ENCODE peak calls at places on chromosomes 12 and 14, in seven cellular contexts. One of them, this sample, is unnamed.

GRCh38 chr12:116126610-116127009 is 150.9 kb downstream of the MED13L start:
- DNase-seq in NCI-H1694 treated with DMSO at 0.1 percent for 48 hours: no peak
- DNase-seq in right cardiac atrium: no peak
- DNase-seq in naive thymus-derived CD4-positive, alpha-beta T cell: no peak
- DNase-seq in nephron progenitor cell: no peak
- DNase-seq in stimulated activated CD4-positive, alpha-beta T cell treated with anti-CD3 and anti-CD28 coated beads, Interleukin-4, amount 100 ng/mL, for 48 hours: no peak
- DNase-seq in SHP77: no peak
- DNase-seq in this sample: no peak

GRCh38 chr14:61034416-61035100 is 53.5 kb downstream of the SLC38A6 start:
- DNase-seq in naive thymus-derived CD4-positive, alpha-beta T cell: no peak
- DNase-seq in right cardiac atrium: no peak
- DNase-seq in NCI-H1694 treated with DMSO at 0.1 percent for 48 hours: no peak
- DNase-seq in nephron progenitor cell: no peak
- DNase-seq in stimulated activated CD4-positive, alpha-beta T cell treated with anti-CD3 and anti-CD28 coated beads, Interleukin-4, amount 100 ng/mL, for 48 hours: no peak
- DNase-seq in SHP77: peak
- DNase-seq in this sample: peak

GRCh38 chr14:35387209-35387608 is 17.3 kb downstream of the NFKBIA start:
- DNase-seq in stimulated activated CD4-positive, alpha-beta T cell treated with anti-CD3 and anti-CD28 coated beads, Interleukin-4, amount 100 ng/mL, for 48 hours: no peak
- DNase-seq in NCI-H1694 treated with DMSO at 0.1 percent for 48 hours: no peak
- DNase-seq in right cardiac atrium: no peak
- DNase-seq in naive thymus-derived CD4-positive, alpha-beta T cell: no peak
- DNase-seq in SHP77: no peak
- DNase-seq in nephron progenitor cell: no peak
- DNase-seq in this sample: peak

GRCh38 chr12:131123817-131124216 is 170.1 kb downstream of the ADGRD1 start:
- DNase-seq in NCI-H1694 treated with DMSO at 0.1 percent for 48 hours: no peak
- DNase-seq in SHP77: no peak
- DNase-seq in right cardiac atrium: no peak
- DNase-seq in stimulated activated CD4-positive, alpha-beta T cell treated with anti-CD3 and anti-CD28 coated beads, Interleukin-4, amount 100 ng/mL, for 48 hours: no peak
- DNase-seq in nephron progenitor cell: no peak
- DNase-seq in naive thymus-derived CD4-positive, alpha-beta T cell: no peak
- DNase-seq in this sample: no peak

GRCh38 chr12:47797432-47797831 is 22.3 kb downstream of the HDAC7 start:
- DNase-seq in naive thymus-derived CD4-positive, alpha-beta T cell: peak
- DNase-seq in right cardiac atrium: peak
- DNase-seq in NCI-H1694 treated with DMSO at 0.1 percent for 48 hours: no peak
- DNase-seq in SHP77: peak
- DNase-seq in stimulated activated CD4-positive, alpha-beta T cell treated with anti-CD3 and anti-CD28 coated beads, Interleukin-4, amount 100 ng/mL, for 48 hours: no peak
- DNase-seq in nephron progenitor cell: peak
- DNase-seq in this sample: no peak

GRCh38 chr12:113086249-113087164 is 30.0 kb downstream of the DTX1 start:
- DNase-seq in stimulated activated CD4-positive, alpha-beta T cell treated with anti-CD3 and anti-CD28 coated beads, Interleukin-4, amount 100 ng/mL, for 48 hours: no peak
- DNase-seq in NCI-H1694 treated with DMSO at 0.1 percent for 48 hours: no peak
- DNase-seq in SHP77: no peak
- DNase-seq in right cardiac atrium: no peak
- DNase-seq in naive thymus-derived CD4-positive, alpha-beta T cell: no peak
- DNase-seq in nephron progenitor cell: no peak
- DNase-seq in this sample: no peak

GRCh38 chr12:111355181-111355925 is 13.5 kb downstream of the PHETA1 start:
- DNase-seq in stimulated activated CD4-positive, alpha-beta T cell treated with anti-CD3 and anti-CD28 coated beads, Interleukin-4, amount 100 ng/mL, for 48 hours: no peak
- DNase-seq in SHP77: no peak
- DNase-seq in nephron progenitor cell: no peak
- DNase-seq in right cardiac atrium: no peak
- DNase-seq in naive thymus-derived CD4-positive, alpha-beta T cell: no peak
- DNase-seq in NCI-H1694 treated with DMSO at 0.1 percent for 48 hours: no peak
- DNase-seq in this sample: no peak

GRCh38 chr12:64318605-64319004 is 72.0 kb downstream of the C12orf56 start:
- DNase-seq in NCI-H1694 treated with DMSO at 0.1 percent for 48 hours: no peak
- DNase-seq in SHP77: no peak
- DNase-seq in stimulated activated CD4-positive, alpha-beta T cell treated with anti-CD3 and anti-CD28 coated beads, Interleukin-4, amount 100 ng/mL, for 48 hours: no peak
- DNase-seq in naive thymus-derived CD4-positive, alpha-beta T cell: no peak
- DNase-seq in nephron progenitor cell: peak
- DNase-seq in right cardiac atrium: peak
- DNase-seq in this sample: no peak

GRCh38 chr14:73239463-73240241 is 2.3 kb downstream of the PAPLN start:
- DNase-seq in naive thymus-derived CD4-positive, alpha-beta T cell: no peak
- DNase-seq in right cardiac atrium: peak
- DNase-seq in nephron progenitor cell: peak
- DNase-seq in SHP77: no peak
- DNase-seq in stimulated activated CD4-positive, alpha-beta T cell treated with anti-CD3 and anti-CD28 coated beads, Interleukin-4, amount 100 ng/mL, for 48 hours: no peak
- DNase-seq in NCI-H1694 treated with DMSO at 0.1 percent for 48 hours: no peak
- DNase-seq in this sample: no peak

This sample was measured in NCI-H524.